ENCODE peak calls at places on chromosomes 11 and 22, in eight cellular contexts. F, N, Q, B, Y, D, O and W are unnamed samples.

GRCh38 chr22:24144056-24144455 is 37.2 kb upstream of the SUSD2 start:
- DNase-seq in O (no peak), F (no peak), B (no peak), Y (no peak), N (no peak), Q (no peak), D (no peak), W (no peak)

GRCh38 chr11:78492973-78493372 is 75.4 kb upstream of the GAB2 start:
- DNase-seq in O (no peak), Y (no peak), B (no peak), F (no peak), D (no peak), N (no peak), Q (no peak), W (no peak)

GRCh38 chr11:134533511-134533910 is 121.5 kb upstream of the B3GAT1 start:
- DNase-seq in F (no peak), O (no peak), Q (no peak), B (no peak), D (no peak), Y (no peak), N (no peak), W (no peak)

GRCh38 chr11:125390949-125391348 is 105.1 kb downstream of the FEZ1 start:
- DNase-seq in Q (no peak), D (no peak), Y (no peak), N (peak; percentile 13), B (no peak), F (no peak), O (no peak), W (peak; percentile 32)

GRCh38 chr11:2944953-2945756 is 15.9 kb upstream of the PHLDA2 start:
- DNase-seq in O (peak; percentile 53), F (peak; percentile 47), Y (peak; percentile 47), D (peak; percentile 92), B (peak; percentile 90), N (no peak), Q (no peak), W (peak; percentile 54)

GRCh38 chr11:57499983-57500461 is 15.5 kb downstream of the SLC43A1 start:
- DNase-seq in N (no peak), O (no peak), Y (no peak), Q (no peak), D (no peak), F (no peak), B (no peak), W (no peak)

GRCh38 chr11:70312401-70313357 is 42.2 kb downstream of the PPFIA1 start:
- DNase-seq in O (no peak), F (no peak), N (no peak), Y (no peak), D (peak; percentile 19), B (no peak), Q (no peak), W (no peak)

GRCh38 chr11:113627297-113627696 is 78.8 kb downstream of the TMPRSS5 start:
- DNase-seq in B (no peak), N (no peak), O (no peak), Q (no peak), F (no peak), Y (no peak), D (no peak), W (no peak)

GRCh38 chr11:68838572-68838964 is 3.1 kb downstream of the CPT1A start:
- DNase-seq in F (no peak), D (no peak), Q (no peak), B (no peak), N (no peak), Y (no peak), O (peak; percentile 43), W (no peak)

GRCh38 chr22:25144522-25144921 is 55.1 kb upstream of the CRYBB3 start:
- DNase-seq in B (no peak), F (no peak), D (no peak), N (no peak), Y (no peak), Q (no peak), O (no peak), W (no peak)